ENCODE peak calls at places on chromosome 2, in five cellular contexts. L is iPS DF 6.9; Y is CD8-positive, alpha-beta memory T cell; G is Jurkat, Clone E6-1; S is AG09309. E is an unnamed sample.

GRCh38 chr2:77201755-77202154 is 320.4 kb downstream of the LRRTM4 start:
- DNase-seq in S (no peak), Y (no peak), L (no peak), G (no peak), E (no peak)

GRCh38 chr2:24972315-24972958 is 682 bp upstream of the DNAJC27 start:
- DNase-seq in G (peak), S (no peak), Y (peak), L (no peak), E (no peak)

GRCh38 chr2:61889212-61889956 is 928 bp upstream of the CCT4 start:
- DNase-seq in G (no peak), L (no peak), S (no peak), Y (peak), E (no peak)

GRCh38 chr2:139791330-139791729 is 1011.1 kb upstream of the NXPH2 start:
- DNase-seq in L (no peak), S (no peak), G (no peak), Y (no peak), E (no peak)

GRCh38 chr2:214587442-214587841 is 176.6 kb downstream of the VWC2L start:
- DNase-seq in L (peak), S (no peak), G (no peak), Y (no peak), E (no peak)

GRCh38 chr2:4715065-4715464 is 977.1 kb upstream of the SOX11 start:
- DNase-seq in Y (no peak), S (no peak), L (no peak), G (peak), E (no peak)

GRCh38 chr2:16324971-16325612 is 340.5 kb downstream of the CYRIA start:
- DNase-seq in Y (no peak), L (no peak), G (no peak), S (no peak), E (no peak)

GRCh38 chr2:44836916-44837315 is 104.6 kb upstream of the SIX3 start:
- DNase-seq in Y (no peak), L (no peak), S (no peak), G (no peak), E (no peak)

GRCh38 chr2:149877913-149878312 is 290.3 kb upstream of the MMADHC start:
- DNase-seq in G (no peak), L (no peak), Y (no peak), S (no peak), E (peak)

GRCh38 chr2:74250189-74250631 is 51.8 kb downstream of the MTHFD2 start:
- DNase-seq in Y (peak), G (peak), L (no peak), S (no peak), E (no peak)

GRCh38 chr2:80256396-80257167 is 48.0 kb downstream of the LRRTM1 start:
- DNase-seq in L (no peak), Y (no peak), S (no peak), G (peak), E (no peak)

GRCh38 chr2:7992612-7993596 is 689.0 kb upstream of the ID2 start:
- DNase-seq in S (no peak), G (no peak), Y (no peak), L (no peak), E (peak)

GRCh38 chr2:24850944-24851343 is 57.7 kb downstream of the CENPO start:
- DNase-seq in S (no peak), L (no peak), G (no peak), Y (no peak), E (no peak)

GRCh38 chr2:14123436-14124103 is 508.9 kb upstream of the LRATD1 start:
- DNase-seq in Y (no peak), L (no peak), S (no peak), G (no peak), E (no peak)

GRCh38 chr2:205700331-205701132 is 18.2 kb downstream of the NRP2 start:
- DNase-seq in Y (no peak), S (no peak), G (no peak), L (no peak), E (peak)

GRCh38 chr2:206472094-206472493 is 28.8 kb downstream of the ADAM23 start:
- DNase-seq in S (no peak), G (no peak), L (no peak), Y (no peak), E (no peak)

GRCh38 chr2:12493031-12493513 is 223.7 kb upstream of the TRIB2 start:
- DNase-seq in G (no peak), Y (no peak), L (no peak), S (peak), E (no peak)

GRCh38 chr2:225244933-225245332 is 154.6 kb upstream of the NYAP2 start:
- DNase-seq in S (no peak), Y (no peak), L (no peak), G (no peak), E (no peak)

GRCh38 chr2:144234115-144234772 is 285.7 kb downstream of the ZEB2 start:
- DNase-seq in G (no peak), S (no peak), L (no peak), Y (no peak), E (no peak)

GRCh38 chr2:3100386-3100785 is 277.2 kb downstream of the EIPR1 start:
- DNase-seq in L (no peak), S (no peak), G (no peak), Y (no peak), E (no peak)

GRCh38 chr2:3099145-3099859 is 278.3 kb downstream of the EIPR1 start:
- DNase-seq in Y (no peak), L (no peak), S (no peak), G (no peak), E (no peak)

GRCh38 chr2:3101016-3101703 is 276.5 kb downstream of the EIPR1 start:
- DNase-seq in S (no peak), Y (no peak), L (no peak), G (no peak), E (no peak)

GRCh38 chr2:3098231-3098630 is 279.4 kb downstream of the EIPR1 start:
- DNase-seq in G (no peak), S (no peak), L (no peak), Y (no peak), E (no peak)

DNA sequence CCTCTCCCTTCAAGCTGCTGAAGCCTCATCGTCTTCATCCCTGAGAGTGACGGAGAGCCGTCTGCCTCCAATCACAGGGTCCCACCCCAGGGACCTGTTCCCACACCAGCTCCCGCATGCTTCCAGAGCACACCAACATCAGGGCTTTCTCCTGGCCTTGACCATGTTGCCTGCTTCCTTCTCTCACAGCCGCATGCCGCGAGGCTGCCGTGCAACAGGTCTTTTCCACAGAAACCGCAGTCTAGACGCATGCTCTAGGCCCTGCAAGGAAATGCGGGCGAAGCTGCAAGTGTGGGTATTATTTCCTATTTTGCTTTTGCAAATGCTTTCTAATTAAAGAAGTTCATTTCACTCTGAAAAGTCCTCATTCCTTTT is 277.8 kb downstream of the EIPR1 start:
- DNase-seq in G (no peak), Y (no peak), L (no peak), S (no peak), E (no peak)
- H3K4me3 ChIP-seq in G (no peak), Y (no peak), L (no peak), S (no peak), E (no peak)

DNA sequence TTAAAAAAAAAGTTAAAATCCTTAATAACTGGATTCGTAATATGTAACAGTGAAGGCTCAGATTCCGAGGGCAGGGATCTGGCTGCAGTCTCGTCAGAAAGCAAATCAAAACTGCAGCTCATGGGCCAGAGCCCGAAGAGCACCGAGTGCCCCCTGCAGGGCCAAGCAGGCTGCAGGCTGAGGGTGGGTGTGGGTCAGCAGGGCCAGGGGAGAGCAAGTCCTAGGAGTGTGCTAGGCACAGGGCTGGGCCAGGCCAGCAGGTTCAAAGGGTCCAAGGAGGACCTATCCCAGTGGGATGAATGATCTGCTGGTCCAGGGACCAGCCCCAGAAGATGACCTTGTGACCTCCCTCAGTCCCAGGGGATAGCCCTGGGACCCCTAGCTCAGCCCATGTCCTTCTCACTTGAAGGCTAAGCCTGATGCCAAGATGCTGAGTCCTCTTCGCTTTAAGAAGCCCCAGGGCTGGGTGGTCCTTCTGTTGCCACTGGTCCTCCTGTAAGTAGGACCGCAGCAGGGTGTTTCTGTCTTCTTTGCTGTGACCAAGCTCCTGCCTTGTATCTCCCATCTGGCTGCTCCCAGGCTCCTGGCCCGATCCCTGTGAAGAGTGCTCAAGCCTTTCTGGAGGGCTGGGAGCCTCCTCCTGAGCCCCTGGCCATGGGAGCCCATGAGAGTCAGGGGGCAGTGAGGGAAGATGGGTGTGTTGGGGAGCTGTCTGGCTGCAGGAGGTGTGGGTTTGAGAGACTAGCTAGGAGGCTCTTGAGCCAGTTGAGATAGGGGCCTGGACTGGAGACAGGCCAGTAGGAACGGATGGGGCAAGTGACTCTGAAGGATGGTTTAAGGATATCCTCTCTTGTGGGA is 150.7 kb downstream of the DYSF start:
- DNase-seq in Y (peak), L (no peak), G (no peak), S (no peak), E (no peak)
- H3K4me3 ChIP-seq in Y (no peak), L (no peak), G (no peak), S (no peak), E (no peak)

GRCh38 chr2:186159101-186159500 is 327.0 kb upstream of the ZC3H15 start:
- DNase-seq in S (no peak), Y (no peak), G (no peak), L (no peak), E (no peak)
- H3K4me3 ChIP-seq in S (no peak), Y (no peak), G (no peak), L (no peak), E (no peak)

DNA sequence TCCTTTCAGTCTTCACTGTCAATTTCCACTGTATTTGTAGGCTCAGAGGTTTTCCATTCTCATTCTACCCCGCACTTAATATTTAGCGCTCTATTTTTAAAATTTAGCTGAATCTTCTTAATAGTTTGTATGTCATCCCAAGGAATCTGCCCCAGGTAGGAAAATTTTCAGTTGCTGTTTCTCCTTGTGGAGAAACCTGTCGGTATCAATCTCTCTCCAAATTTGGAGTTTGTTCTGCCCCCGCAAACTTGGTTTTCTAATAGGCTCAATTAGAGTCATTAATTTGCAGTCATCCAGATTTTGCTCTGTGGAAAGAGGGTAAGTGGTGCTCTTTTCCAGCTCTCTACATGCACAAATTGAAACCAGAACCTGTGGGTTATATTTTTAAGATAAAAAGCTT is 87.6 kb downstream of the DNAH6 start:
- DNase-seq in Y (no peak), G (no peak), S (no peak), L (no peak), E (no peak)
- H3K4me3 ChIP-seq in Y (no peak), G (no peak), S (no peak), L (no peak), E (no peak)

GRCh38 chr2:231926180-231926741 is at the start of gene NPPC:
- DNase-seq in S (no peak), Y (no peak), G (peak), L (no peak), E (no peak)

GRCh38 chr2:231928481-231928880 is 2.3 kb upstream of the NPPC start:
- DNase-seq in Y (no peak), G (no peak), S (no peak), L (no peak), E (no peak)

GRCh38 chr2:231927566-231927890 is 1.3 kb upstream of the NPPC start:
- DNase-seq in G (no peak), L (no peak), Y (no peak), S (no peak), E (no peak)

GRCh38 chr2:231925303-231926179 is 655 bp downstream of the NPPC start:
- DNase-seq in Y (peak), S (peak), G (no peak), L (no peak), E (peak)

DNA sequence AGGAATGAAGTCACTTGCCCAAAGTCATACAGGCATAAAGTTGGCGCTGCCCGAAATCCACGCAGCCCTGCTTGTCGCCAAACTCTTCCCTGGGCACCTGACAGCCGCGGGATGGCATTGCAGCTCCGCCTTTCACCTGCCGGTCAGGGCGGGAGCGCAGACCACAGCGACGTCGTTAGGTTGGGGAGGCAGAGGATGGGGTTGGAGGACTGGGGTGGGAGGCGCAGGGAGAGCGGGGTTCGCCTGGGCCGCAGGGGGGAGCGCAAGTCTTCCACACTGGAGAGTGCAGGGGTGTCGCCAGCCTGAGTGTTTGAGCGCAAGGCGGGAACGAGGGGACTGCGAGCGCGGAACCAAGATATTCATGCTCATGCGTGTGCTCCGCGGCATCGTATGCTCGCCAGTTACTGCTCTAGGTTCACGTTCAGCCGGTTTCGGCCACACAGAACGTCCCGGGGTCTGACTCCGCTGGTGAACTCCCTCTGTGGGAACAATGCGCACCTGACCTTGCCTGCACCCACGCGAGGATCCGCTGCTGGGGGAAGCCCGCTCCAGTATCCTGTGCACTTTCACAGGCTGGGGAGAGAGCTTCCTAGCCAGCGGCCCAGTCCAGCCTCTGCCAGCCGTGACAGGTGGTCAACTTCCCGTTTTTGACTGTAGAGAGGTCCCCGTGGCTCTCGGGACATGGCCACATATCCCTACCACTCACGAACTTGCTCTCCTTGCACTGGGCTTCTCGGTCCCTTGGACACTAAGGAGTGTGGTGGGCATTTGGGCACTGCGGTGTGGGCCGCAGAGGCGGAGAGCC is 767 bp upstream of the NPPC start:
- DNase-seq in G (no peak), Y (no peak), L (no peak), S (no peak), E (no peak)
- H3K4me3 ChIP-seq in G (peak), Y (peak), L (peak), S (peak), E (peak)